ENCODE peak calls at places on chromosomes 1 and 21, in six cellular contexts. L is lower lobe of right lung; M is H1; R is CD8-positive, alpha-beta T cell; C is cardiac muscle cell; A is small intestine. H is an unnamed sample. For H3K36me3 and H3K4me1, the result is how much of the 10 kb centered on the place peaks cover.

GRCh38 chr1:168328965-168329364 is 48.3 kb downstream of the TBX19 start:
- DNase-seq in L (no peak), M (no peak), R (no peak), C (no peak), A (no peak), H (no peak)

GRCh38 chr21:37087188-37087587 is 14.1 kb downstream of the TTC3 start:
- DNase-seq in L (no peak), M (no peak), R (no peak), C (peak), A (peak), H (no peak)

GRCh38 chr1:166354411-166354810 is 187.6 kb upstream of the FAM78B start:
- DNase-seq in L (no peak), M (no peak), R (no peak), C (no peak), A (no peak), H (no peak)

GRCh38 chr1:196535727-196536126 is 72.5 kb downstream of the KCNT2 start:
- DNase-seq in L (no peak), M (no peak), R (no peak), C (peak), A (no peak), H (peak)

GRCh38 chr1:36889846-36890245 is 144.5 kb downstream of the GRIK3 start:
- DNase-seq in L (no peak), M (no peak), R (no peak), C (no peak), A (no peak), H (no peak)

GRCh38 chr21:42850866-42851391 is 28.4 kb downstream of the WDR4 start:
- DNase-seq in L (no peak), M (peak), R (peak), C (no peak), A (no peak), H (no peak)

GRCh38 chr1:182614796-182615451 is 10.7 kb upstream of the RGS16 start:
- DNase-seq in L (peak), M (no peak), R (peak), C (peak), A (peak), H (no peak)

GRCh38 chr1:7040969-7041368 is 255.7 kb downstream of the CAMTA1 start:
- DNase-seq in L (no peak), M (no peak), R (no peak), C (no peak), A (no peak), H (no peak)

GRCh38 chr1:31913968-31914367 is 24.2 kb downstream of the PTP4A2 start:
- DNase-seq in L (no peak), M (no peak), R (no peak), C (no peak), A (no peak), H (no peak)

GRCh38 chr1:91844862-91845528 is 41.0 kb downstream of the TGFBR3 start:
- DNase-seq in L (no peak), M (no peak), R (no peak), C (peak), A (peak), H (no peak)

GRCh38 chr1:74971982-74972381 is 162.2 kb upstream of the LHX8 start:
- DNase-seq in L (no peak), M (no peak), R (no peak), C (no peak), A (no peak), H (no peak)

GRCh38 chr1:8396912-8397406 is 79.0 kb downstream of the SLC45A1 start:
- DNase-seq in L (no peak), M (no peak), R (no peak), C (peak), A (peak), H (no peak)

GRCh38 chr1:184152502-184152901 is 101.0 kb downstream of the TSEN15 start:
- DNase-seq in L (no peak), M (no peak), R (no peak), C (peak), A (peak), H (no peak)

GRCh38 chr1:184150776-184151531 is 99.4 kb downstream of the TSEN15 start:
- DNase-seq in L (no peak), M (no peak), R (no peak), C (peak), A (no peak), H (no peak)

GRCh38 chr1:184156521-184157395 is 105.2 kb downstream of the TSEN15 start:
- DNase-seq in L (no peak), M (no peak), R (no peak), C (no peak), A (no peak), H (no peak)

GRCh38 chr1:184153731-184154130 is 102.2 kb downstream of the TSEN15 start:
- DNase-seq in L (no peak), M (no peak), R (no peak), C (no peak), A (no peak), H (no peak)

DNA sequence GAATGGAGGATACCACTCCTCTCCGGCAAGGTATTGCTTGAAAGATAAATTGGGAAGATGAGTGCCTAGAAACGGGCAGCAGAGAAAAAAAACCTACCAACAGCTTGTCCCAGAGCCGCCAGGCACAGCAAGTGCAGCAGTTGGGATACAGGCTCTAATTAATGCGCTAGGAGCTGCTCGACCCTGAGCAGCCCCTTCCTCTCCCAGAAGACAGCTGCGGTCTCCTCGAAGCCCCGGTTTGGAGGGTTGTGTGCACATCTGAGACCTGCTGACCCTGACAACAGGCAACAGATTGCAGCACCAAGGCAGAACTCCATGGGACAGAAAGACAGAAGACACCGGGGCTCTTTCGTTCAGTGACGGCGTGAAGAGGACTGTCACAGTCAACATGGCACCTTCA is 101.4 kb downstream of the TSEN15 start:
- DNase-seq in L (no peak), M (no peak), R (no peak), C (no peak), A (no peak), H (no peak)
- H3K27ac ChIP-seq in L (peak), M (no peak), R (no peak), C (no peak), A (no peak), H (no peak)

GRCh38 chr21:28962465-28962864 is 30.2 kb downstream of the LTN1 start:
- DNase-seq in L (no peak), M (no peak), R (no peak), C (no peak), A (no peak), H (no peak)

GRCh38 chr21:28961927-28962326 is 30.8 kb downstream of the LTN1 start:
- DNase-seq in L (no peak), M (no peak), R (no peak), C (no peak), A (no peak), H (no peak)

GRCh38 chr21:28959367-28960099 is 33.1 kb downstream of the LTN1 start:
- DNase-seq in L (no peak), M (no peak), R (no peak), C (peak), A (no peak), H (no peak)

GRCh38 chr21:28963831-28964230 is 28.8 kb downstream of the LTN1 start:
- DNase-seq in L (no peak), M (no peak), R (no peak), C (no peak), A (no peak), H (no peak)

DNA sequence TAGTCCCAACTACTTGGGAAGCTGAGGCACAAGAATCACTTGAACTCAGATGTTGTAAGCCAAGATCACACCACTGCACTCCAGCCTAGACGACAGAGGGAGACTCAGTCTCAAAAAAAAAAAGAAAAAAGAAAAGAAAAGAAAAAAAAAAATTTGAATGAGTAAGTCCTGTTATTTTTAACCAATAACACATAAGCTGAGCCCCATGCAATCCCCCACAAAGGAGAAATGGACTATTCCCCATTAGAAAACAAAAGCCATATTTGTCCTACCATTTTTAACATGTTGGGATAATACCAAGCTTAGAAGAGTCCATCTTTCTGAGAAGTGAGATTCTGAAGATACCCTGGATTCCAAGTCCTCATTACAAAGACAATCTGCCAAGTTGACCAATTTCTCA is 32.4 kb downstream of the LTN1 start:
- DNase-seq in L (no peak), M (no peak), R (no peak), C (no peak), A (no peak), H (no peak)
- H3K36me3 ChIP-seq in L (half or more), M (under half), R (under half), C (under half), A (under half), H (under half)

GRCh38 chr1:189708674-189709073 is 769.0 kb downstream of the BRINP3 start:
- DNase-seq in L (no peak), M (no peak), R (no peak), C (peak), A (no peak), H (peak)

DNA sequence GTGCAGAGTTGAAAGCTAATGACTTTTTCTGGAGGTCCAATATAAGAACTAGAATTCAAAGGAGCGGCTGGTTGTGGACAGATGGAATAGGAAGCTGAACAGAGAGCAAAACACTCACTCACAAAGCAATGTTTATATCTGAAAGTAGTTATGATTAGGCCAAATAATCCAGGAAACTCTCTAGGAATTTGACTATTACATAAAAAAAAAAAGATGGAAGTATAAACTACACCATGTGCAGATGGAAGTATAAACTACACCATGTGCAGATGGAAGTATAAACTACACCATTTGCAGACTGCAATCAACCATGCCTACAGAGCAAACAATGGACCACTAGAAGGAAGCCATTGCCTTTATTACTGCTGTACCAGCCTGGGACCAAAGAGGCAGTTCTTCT is 771.1 kb downstream of the BRINP3 start:
- DNase-seq in L (no peak), M (no peak), R (no peak), C (no peak), A (no peak), H (no peak)
- H3K4me1 ChIP-seq in L (under half), M (under half), R (under half), C (under half), A (under half), H (under half)

DNA sequence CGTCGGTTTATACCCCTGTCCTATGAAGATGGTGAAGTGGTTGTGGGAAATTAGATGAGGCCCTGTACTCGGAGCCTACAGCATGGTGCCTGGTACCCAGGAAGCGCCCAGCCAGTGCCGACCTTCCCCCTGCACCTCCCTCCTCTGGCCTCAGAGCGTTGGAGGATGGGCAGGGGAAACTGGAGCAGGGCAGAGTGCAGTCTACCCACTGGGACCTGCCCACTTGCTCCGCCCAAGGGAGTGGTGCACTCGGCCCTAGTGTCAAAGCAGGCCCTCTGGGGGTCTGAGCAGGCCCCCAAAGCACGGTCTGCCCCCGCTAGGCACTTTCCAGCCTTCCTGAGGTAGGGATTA is 13.0 kb upstream of the TTC22 start:
- DNase-seq in L (no peak), M (no peak), R (no peak), C (no peak), A (peak), H (no peak)
- H3K27ac ChIP-seq in L (no peak), M (no peak), R (no peak), C (no peak), A (peak), H (no peak)

GRCh38 chr1:19374926-19375325 is 62.8 kb downstream of the SLC66A1 start:
- DNase-seq in L (no peak), M (no peak), R (no peak), C (no peak), A (no peak), H (no peak)

GRCh38 chr1:19376428-19377372 is 64.6 kb downstream of the SLC66A1 start:
- DNase-seq in L (no peak), M (no peak), R (no peak), C (no peak), A (peak), H (no peak)

GRCh38 chr1:19375621-19376020 is 63.5 kb downstream of the SLC66A1 start:
- DNase-seq in L (no peak), M (no peak), R (no peak), C (peak), A (no peak), H (no peak)

GRCh38 chr1:19381261-19381660 is 69.1 kb downstream of the SLC66A1 start:
- DNase-seq in L (no peak), M (no peak), R (no peak), C (no peak), A (no peak), H (no peak)

GRCh38 chr1:19377812-19378718 is 65.9 kb downstream of the SLC66A1 start:
- DNase-seq in L (no peak), M (no peak), R (no peak), C (no peak), A (peak), H (no peak)
- H3K36me3 ChIP-seq in L (half or more), M (under half), R (under half), C (under half), A (under half), H (under half)

DNA sequence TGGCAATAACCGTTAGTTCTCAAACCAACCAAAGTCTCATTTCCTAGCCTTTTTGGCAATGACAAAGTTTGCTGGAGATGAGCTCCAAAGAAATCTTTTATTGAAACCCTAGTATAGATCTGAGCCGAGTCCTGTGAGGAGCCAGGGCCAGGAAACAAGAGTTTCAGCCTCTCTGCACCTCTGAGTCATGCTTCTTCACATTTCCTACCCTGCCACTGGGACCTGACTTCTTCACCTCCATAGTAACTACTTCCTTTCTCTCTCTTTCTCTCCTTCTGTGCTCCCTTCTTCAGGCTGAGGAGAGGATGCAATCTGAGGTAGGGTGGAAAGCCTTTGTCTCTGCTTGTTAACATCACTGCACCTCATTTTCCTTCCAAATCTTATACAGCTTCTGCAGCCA is 38.7 kb upstream of the IPO9 start:
- DNase-seq in L (no peak), M (no peak), R (no peak), C (peak), A (no peak), H (no peak)
- H3K4me1 ChIP-seq in L (under half), M (under half), R (under half), C (under half), A (under half), H (under half)

GRCh38 chr1:156805766-156806511 is 10.7 kb downstream of the SH2D2A start:
- DNase-seq in L (no peak), M (no peak), R (no peak), C (peak), A (no peak), H (no peak)
- H3K27ac ChIP-seq in L (peak), M (no peak), R (no peak), C (no peak), A (no peak), H (no peak)

GRCh38 chr1:16127676-16128337 is 28.1 kb downstream of the EPHA2 start:
- DNase-seq in L (no peak), M (no peak), R (no peak), C (no peak), A (no peak), H (no peak)
- H3K36me3 ChIP-seq in L (half or more), M (half or more), R (under half), C (under half), A (under half), H (half or more)

GRCh38 chr1:43299101-43299500 is 1.7 kb upstream of the TIE1 start:
- DNase-seq in L (no peak), M (no peak), R (no peak), C (no peak), A (no peak), H (no peak)
- H3K4me1 ChIP-seq in L (under half), M (under half), R (under half), C (under half), A (under half), H (under half)

H was measured in iPS DF 6.9.